ENCODE peak calls at places on chromosomes 12 and 14, in five cellular contexts. O, M, B, K and C are unnamed samples.

GRCh38 chr12:90216815-90217214 is 508.2 kb upstream of the ATP2B1 start:
- DNase-seq in O (no peak), M (no peak), B (no peak), K (no peak), C (no peak)

GRCh38 chr14:51240804-51241380 is 845 bp downstream of the TMX1 start:
- DNase-seq in O (no peak), M (no peak), B (no peak), K (no peak), C (no peak)

GRCh38 chr12:93851245-93851665 is 174.1 kb downstream of the CRADD start:
- DNase-seq in O (peak; percentile 25), M (no peak), B (no peak), K (no peak), C (peak; percentile 26)

GRCh38 chr12:132605892-132606291 is 4.5 kb downstream of the LRCOL1 start:
- DNase-seq in O (no peak), M (no peak), B (no peak), K (no peak), C (no peak)

GRCh38 chr14:75726326-75726725 is 65.3 kb downstream of the TTLL5 start:
- DNase-seq in O (no peak), M (no peak), B (no peak), K (no peak), C (no peak)

GRCh38 chr12:45244561-45245348 is 28.9 kb downstream of the ANO6 start:
- DNase-seq in O (no peak), M (no peak), B (no peak), K (no peak), C (no peak)

GRCh38 chr12:13784504-13784903 is 196.9 kb downstream of the GRIN2B start:
- DNase-seq in O (no peak), M (no peak), B (no peak), K (no peak), C (no peak)

GRCh38 chr12:108424026-108424425 is 84.9 kb upstream of the CMKLR1 start:
- DNase-seq in O (no peak), M (no peak), B (no peak), K (no peak), C (no peak)

GRCh38 chr12:4293299-4293941 is 19.9 kb downstream of the CCND2 start:
- DNase-seq in O (peak; percentile 70), M (no peak), B (no peak), K (no peak), C (no peak)